ENCODE peak calls at places on chromosomes 13 and 19, in six cellular contexts. One of them, this sample, is unnamed.
A peak's percentile ranks its signal among the peaks of the same experiment; 100 is the strongest.

GRCh38 chr19:2083174-2083854 is 12.8 kb downstream of the MOB3A start:
- ATAC-seq in heart left ventricle: peak; percentile 11
- ATAC-seq in effector memory CD8-positive, alpha-beta T cell: peak; percentile 34
- ATAC-seq in pancreas: peak; percentile 19
- ATAC-seq in Right ventricle myocardium superior: peak; percentile 19
- ATAC-seq in activated T-helper 17 cell treated with anti-CD3 and anti-CD28 coated beads, Interleukin-2, amount 50 U/mL, for 72 hours: peak; percentile 18
- ATAC-seq in this sample: no peak

GRCh38 chr19:39846678-39847486 is 703 bp upstream of the FBL start:
- ATAC-seq in heart left ventricle: peak; percentile 29
- ATAC-seq in effector memory CD8-positive, alpha-beta T cell: no peak
- ATAC-seq in pancreas: peak; percentile 10
- ATAC-seq in Right ventricle myocardium superior: peak; percentile 23
- ATAC-seq in activated T-helper 17 cell treated with anti-CD3 and anti-CD28 coated beads, Interleukin-2, amount 50 U/mL, for 72 hours: no peak
- ATAC-seq in this sample: no peak

GRCh38 chr19:16386619-16387240 is 62.1 kb downstream of the KLF2 start:
- ATAC-seq in heart left ventricle: no peak
- ATAC-seq in effector memory CD8-positive, alpha-beta T cell: peak; percentile 60
- ATAC-seq in pancreas: peak; percentile 67
- ATAC-seq in Right ventricle myocardium superior: no peak
- ATAC-seq in activated T-helper 17 cell treated with anti-CD3 and anti-CD28 coated beads, Interleukin-2, amount 50 U/mL, for 72 hours: peak; percentile 61
- ATAC-seq in this sample: peak; percentile 31

GRCh38 chr13:71867101-71867814 is at the start of gene DACH1:
- ATAC-seq in heart left ventricle: peak; percentile 82
- ATAC-seq in effector memory CD8-positive, alpha-beta T cell: no peak
- ATAC-seq in pancreas: peak; percentile 71
- ATAC-seq in Right ventricle myocardium superior: peak; percentile 73
- ATAC-seq in activated T-helper 17 cell treated with anti-CD3 and anti-CD28 coated beads, Interleukin-2, amount 50 U/mL, for 72 hours: no peak
- ATAC-seq in this sample: peak; percentile 61

GRCh38 chr19:47095707-47096704 is 17.6 kb downstream of the ZC3H4 start:
- ATAC-seq in heart left ventricle: peak; percentile 79
- ATAC-seq in effector memory CD8-positive, alpha-beta T cell: peak; percentile 13
- ATAC-seq in pancreas: peak; percentile 90
- ATAC-seq in Right ventricle myocardium superior: peak; percentile 79
- ATAC-seq in activated T-helper 17 cell treated with anti-CD3 and anti-CD28 coated beads, Interleukin-2, amount 50 U/mL, for 72 hours: peak; percentile 10
- ATAC-seq in this sample: peak; percentile 92

GRCh38 chr13:59982631-59983382 is 180.9 kb downstream of the DIAPH3 start:
- ATAC-seq in heart left ventricle: no peak
- ATAC-seq in effector memory CD8-positive, alpha-beta T cell: no peak
- ATAC-seq in pancreas: no peak
- ATAC-seq in Right ventricle myocardium superior: no peak
- ATAC-seq in activated T-helper 17 cell treated with anti-CD3 and anti-CD28 coated beads, Interleukin-2, amount 50 U/mL, for 72 hours: no peak
- ATAC-seq in this sample: no peak

GRCh38 chr13:99805361-99805760 is 166.2 kb downstream of the ZIC5 start:
- ATAC-seq in heart left ventricle: no peak
- ATAC-seq in effector memory CD8-positive, alpha-beta T cell: no peak
- ATAC-seq in pancreas: no peak
- ATAC-seq in Right ventricle myocardium superior: no peak
- ATAC-seq in activated T-helper 17 cell treated with anti-CD3 and anti-CD28 coated beads, Interleukin-2, amount 50 U/mL, for 72 hours: no peak
- ATAC-seq in this sample: no peak

GRCh38 chr13:77565635-77566034 is 30.1 kb downstream of the SCEL start:
- ATAC-seq in heart left ventricle: no peak
- ATAC-seq in effector memory CD8-positive, alpha-beta T cell: no peak
- ATAC-seq in pancreas: peak; percentile 65
- ATAC-seq in Right ventricle myocardium superior: no peak
- ATAC-seq in activated T-helper 17 cell treated with anti-CD3 and anti-CD28 coated beads, Interleukin-2, amount 50 U/mL, for 72 hours: no peak
- ATAC-seq in this sample: no peak

GRCh38 chr19:45172173-45172572 is 5.9 kb downstream of the TRAPPC6A start:
- ATAC-seq in heart left ventricle: peak; percentile 45
- ATAC-seq in effector memory CD8-positive, alpha-beta T cell: peak; percentile 55
- ATAC-seq in pancreas: no peak
- ATAC-seq in Right ventricle myocardium superior: peak; percentile 8
- ATAC-seq in activated T-helper 17 cell treated with anti-CD3 and anti-CD28 coated beads, Interleukin-2, amount 50 U/mL, for 72 hours: peak; percentile 24
- ATAC-seq in this sample: peak; percentile 12

GRCh38 chr19:48511800-48512503 is at the start of gene LMTK3:
- ATAC-seq in heart left ventricle: no peak
- ATAC-seq in effector memory CD8-positive, alpha-beta T cell: peak; percentile 69
- ATAC-seq in pancreas: no peak
- ATAC-seq in Right ventricle myocardium superior: no peak
- ATAC-seq in activated T-helper 17 cell treated with anti-CD3 and anti-CD28 coated beads, Interleukin-2, amount 50 U/mL, for 72 hours: peak; percentile 43
- ATAC-seq in this sample: no peak

GRCh38 chr13:77729502-77730221 is 32.2 kb downstream of the SLAIN1 start:
- ATAC-seq in heart left ventricle: peak; percentile 12
- ATAC-seq in effector memory CD8-positive, alpha-beta T cell: peak; percentile 80
- ATAC-seq in pancreas: no peak
- ATAC-seq in Right ventricle myocardium superior: no peak
- ATAC-seq in activated T-helper 17 cell treated with anti-CD3 and anti-CD28 coated beads, Interleukin-2, amount 50 U/mL, for 72 hours: peak; percentile 99
- ATAC-seq in this sample: no peak

GRCh38 chr13:72959643-72960042 is 99.2 kb upstream of the KLF5 start:
- ATAC-seq in heart left ventricle: no peak
- ATAC-seq in effector memory CD8-positive, alpha-beta T cell: no peak
- ATAC-seq in pancreas: peak; percentile 50
- ATAC-seq in Right ventricle myocardium superior: no peak
- ATAC-seq in activated T-helper 17 cell treated with anti-CD3 and anti-CD28 coated beads, Interleukin-2, amount 50 U/mL, for 72 hours: peak; percentile 44
- ATAC-seq in this sample: peak; percentile 96

GRCh38 chr19:16649734-16650133 is 10.2 kb downstream of the SMIM7 start:
- ATAC-seq in heart left ventricle: peak; percentile 63
- ATAC-seq in effector memory CD8-positive, alpha-beta T cell: no peak
- ATAC-seq in pancreas: no peak
- ATAC-seq in Right ventricle myocardium superior: peak; percentile 63
- ATAC-seq in activated T-helper 17 cell treated with anti-CD3 and anti-CD28 coated beads, Interleukin-2, amount 50 U/mL, for 72 hours: no peak
- ATAC-seq in this sample: peak; percentile 42

GRCh38 chr13:44764334-44764733 is 188.2 kb upstream of the TSC22D1 start:
- ATAC-seq in heart left ventricle: no peak
- ATAC-seq in effector memory CD8-positive, alpha-beta T cell: no peak
- ATAC-seq in pancreas: peak; percentile 61
- ATAC-seq in Right ventricle myocardium superior: no peak
- ATAC-seq in activated T-helper 17 cell treated with anti-CD3 and anti-CD28 coated beads, Interleukin-2, amount 50 U/mL, for 72 hours: no peak
- ATAC-seq in this sample: no peak

GRCh38 chr13:41916173-41916954 is 44.5 kb downstream of the VWA8 start:
- ATAC-seq in heart left ventricle: peak; percentile 58
- ATAC-seq in effector memory CD8-positive, alpha-beta T cell: peak; percentile 95
- ATAC-seq in pancreas: peak; percentile 61
- ATAC-seq in Right ventricle myocardium superior: peak; percentile 40
- ATAC-seq in activated T-helper 17 cell treated with anti-CD3 and anti-CD28 coated beads, Interleukin-2, amount 50 U/mL, for 72 hours: peak; percentile 84
- ATAC-seq in this sample: peak; percentile 52

GRCh38 chr13:32473650-32474049 is 45.7 kb upstream of the N4BP2L1 start:
- ATAC-seq in heart left ventricle: no peak
- ATAC-seq in effector memory CD8-positive, alpha-beta T cell: no peak
- ATAC-seq in pancreas: no peak
- ATAC-seq in Right ventricle myocardium superior: no peak
- ATAC-seq in activated T-helper 17 cell treated with anti-CD3 and anti-CD28 coated beads, Interleukin-2, amount 50 U/mL, for 72 hours: no peak
- ATAC-seq in this sample: no peak

GRCh38 chr13:93344048-93344447 is 117.4 kb downstream of the GPC6 start:
- ATAC-seq in heart left ventricle: no peak
- ATAC-seq in effector memory CD8-positive, alpha-beta T cell: no peak
- ATAC-seq in pancreas: no peak
- ATAC-seq in Right ventricle myocardium superior: no peak
- ATAC-seq in activated T-helper 17 cell treated with anti-CD3 and anti-CD28 coated beads, Interleukin-2, amount 50 U/mL, for 72 hours: no peak
- ATAC-seq in this sample: no peak

GRCh38 chr13:59843040-59843439 is 320.7 kb downstream of the DIAPH3 start:
- ATAC-seq in heart left ventricle: no peak
- ATAC-seq in effector memory CD8-positive, alpha-beta T cell: no peak
- ATAC-seq in pancreas: no peak
- ATAC-seq in Right ventricle myocardium superior: no peak
- ATAC-seq in activated T-helper 17 cell treated with anti-CD3 and anti-CD28 coated beads, Interleukin-2, amount 50 U/mL, for 72 hours: no peak
- ATAC-seq in this sample: no peak

GRCh38 chr13:44117351-44117750 is 237.6 kb downstream of the LACC1 start:
- ATAC-seq in heart left ventricle: peak; percentile 58
- ATAC-seq in effector memory CD8-positive, alpha-beta T cell: peak; percentile 48
- ATAC-seq in pancreas: peak; percentile 58
- ATAC-seq in Right ventricle myocardium superior: peak; percentile 58
- ATAC-seq in activated T-helper 17 cell treated with anti-CD3 and anti-CD28 coated beads, Interleukin-2, amount 50 U/mL, for 72 hours: no peak
- ATAC-seq in this sample: no peak

GRCh38 chr13:99601535-99601934 is 100.3 kb downstream of the TM9SF2 start:
- ATAC-seq in heart left ventricle: no peak
- ATAC-seq in effector memory CD8-positive, alpha-beta T cell: peak; percentile 32
- ATAC-seq in pancreas: no peak
- ATAC-seq in Right ventricle myocardium superior: no peak
- ATAC-seq in activated T-helper 17 cell treated with anti-CD3 and anti-CD28 coated beads, Interleukin-2, amount 50 U/mL, for 72 hours: no peak
- ATAC-seq in this sample: no peak

GRCh38 chr13:35953537-35954206 is 177.5 kb downstream of the DCLK1 start:
- ATAC-seq in heart left ventricle: peak; percentile 93
- ATAC-seq in effector memory CD8-positive, alpha-beta T cell: no peak
- ATAC-seq in pancreas: peak; percentile 86
- ATAC-seq in Right ventricle myocardium superior: peak; percentile 87
- ATAC-seq in activated T-helper 17 cell treated with anti-CD3 and anti-CD28 coated beads, Interleukin-2, amount 50 U/mL, for 72 hours: no peak
- ATAC-seq in this sample: peak; percentile 48

GRCh38 chr19:58380037-58380735 is 644 bp downstream of the ZNF837 start:
- ATAC-seq in heart left ventricle: peak; percentile 0
- ATAC-seq in effector memory CD8-positive, alpha-beta T cell: no peak
- ATAC-seq in pancreas: no peak
- ATAC-seq in Right ventricle myocardium superior: no peak
- ATAC-seq in activated T-helper 17 cell treated with anti-CD3 and anti-CD28 coated beads, Interleukin-2, amount 50 U/mL, for 72 hours: no peak
- ATAC-seq in this sample: no peak

GRCh38 chr19:43570174-43570791 is 5.0 kb downstream of the XRCC1 start:
- ATAC-seq in heart left ventricle: no peak
- ATAC-seq in effector memory CD8-positive, alpha-beta T cell: no peak
- ATAC-seq in pancreas: no peak
- ATAC-seq in Right ventricle myocardium superior: no peak
- ATAC-seq in activated T-helper 17 cell treated with anti-CD3 and anti-CD28 coated beads, Interleukin-2, amount 50 U/mL, for 72 hours: no peak
- ATAC-seq in this sample: peak; percentile 36

GRCh38 chr13:87678353-87678752 is 7.2 kb downstream of the SLITRK5 start:
- ATAC-seq in heart left ventricle: no peak
- ATAC-seq in effector memory CD8-positive, alpha-beta T cell: peak; percentile 17
- ATAC-seq in pancreas: peak; percentile 26
- ATAC-seq in Right ventricle myocardium superior: no peak
- ATAC-seq in activated T-helper 17 cell treated with anti-CD3 and anti-CD28 coated beads, Interleukin-2, amount 50 U/mL, for 72 hours: no peak
- ATAC-seq in this sample: no peak

GRCh38 chr19:23203841-23204344 is 46.3 kb downstream of the ZNF724 start:
- ATAC-seq in heart left ventricle: peak; percentile 80
- ATAC-seq in effector memory CD8-positive, alpha-beta T cell: no peak
- ATAC-seq in pancreas: no peak
- ATAC-seq in Right ventricle myocardium superior: peak; percentile 51
- ATAC-seq in activated T-helper 17 cell treated with anti-CD3 and anti-CD28 coated beads, Interleukin-2, amount 50 U/mL, for 72 hours: no peak
- ATAC-seq in this sample: no peak

GRCh38 chr13:79194272-79194671 is 211.8 kb downstream of the RBM26 start:
- ATAC-seq in heart left ventricle: no peak
- ATAC-seq in effector memory CD8-positive, alpha-beta T cell: peak; percentile 99
- ATAC-seq in pancreas: no peak
- ATAC-seq in Right ventricle myocardium superior: no peak
- ATAC-seq in activated T-helper 17 cell treated with anti-CD3 and anti-CD28 coated beads, Interleukin-2, amount 50 U/mL, for 72 hours: peak; percentile 91
- ATAC-seq in this sample: no peak

GRCh38 chr13:50162567-50162966 is 147.3 kb downstream of the KCNRG start:
- ATAC-seq in heart left ventricle: no peak
- ATAC-seq in effector memory CD8-positive, alpha-beta T cell: no peak
- ATAC-seq in pancreas: no peak
- ATAC-seq in Right ventricle myocardium superior: no peak
- ATAC-seq in activated T-helper 17 cell treated with anti-CD3 and anti-CD28 coated beads, Interleukin-2, amount 50 U/mL, for 72 hours: no peak
- ATAC-seq in this sample: no peak

GRCh38 chr13:25660996-25661395 is 289.2 kb downstream of the ATP8A2 start:
- ATAC-seq in heart left ventricle: no peak
- ATAC-seq in effector memory CD8-positive, alpha-beta T cell: no peak
- ATAC-seq in pancreas: no peak
- ATAC-seq in Right ventricle myocardium superior: no peak
- ATAC-seq in activated T-helper 17 cell treated with anti-CD3 and anti-CD28 coated beads, Interleukin-2, amount 50 U/mL, for 72 hours: no peak
- ATAC-seq in this sample: no peak

GRCh38 chr19:56637976-56638555 is 4.9 kb upstream of the SMIM17 start:
- ATAC-seq in heart left ventricle: peak; percentile 95
- ATAC-seq in effector memory CD8-positive, alpha-beta T cell: no peak
- ATAC-seq in pancreas: peak; percentile 98
- ATAC-seq in Right ventricle myocardium superior: peak; percentile 88
- ATAC-seq in activated T-helper 17 cell treated with anti-CD3 and anti-CD28 coated beads, Interleukin-2, amount 50 U/mL, for 72 hours: no peak
- ATAC-seq in this sample: peak; percentile 57

GRCh38 chr19:13315495-13315894 is 165.3 kb downstream of the IER2 start:
- ATAC-seq in heart left ventricle: no peak
- ATAC-seq in effector memory CD8-positive, alpha-beta T cell: no peak
- ATAC-seq in pancreas: peak; percentile 45
- ATAC-seq in Right ventricle myocardium superior: no peak
- ATAC-seq in activated T-helper 17 cell treated with anti-CD3 and anti-CD28 coated beads, Interleukin-2, amount 50 U/mL, for 72 hours: no peak
- ATAC-seq in this sample: no peak

GRCh38 chr19:41928754-41929535 is 696 bp upstream of the ERFL start:
- ATAC-seq in heart left ventricle: no peak
- ATAC-seq in effector memory CD8-positive, alpha-beta T cell: peak; percentile 73
- ATAC-seq in pancreas: peak; percentile 70
- ATAC-seq in Right ventricle myocardium superior: no peak
- ATAC-seq in activated T-helper 17 cell treated with anti-CD3 and anti-CD28 coated beads, Interleukin-2, amount 50 U/mL, for 72 hours: peak; percentile 69
- ATAC-seq in this sample: peak; percentile 24

This sample was measured in esophagus mucosa.